ENCODE peak calls at places on chromosomes 4 and X, in four cellular contexts. G is aorta, K is anterior cingulate cortex, M is hippocampal formation. I is an unnamed sample.

GRCh38 chr4:133160853-133161252 is 11.8 kb downstream of the PCDH10 start:
- DNase-seq in G (no peak), K (no peak), M (peak; percentile 21), I (no peak)

GRCh38 chr4:40992472-40993298 is 221.7 kb downstream of the APBB2 start:
- DNase-seq in G (no peak), K (no peak), M (peak; percentile 49), I (no peak)

GRCh38 chr4:181204109-181204508 is 1039.1 kb upstream of the TENM3 start:
- DNase-seq in G (no peak), K (no peak), M (no peak), I (no peak)

GRCh38 chrX:13875572-13875971 is 58.7 kb upstream of the GPM6B start:
- DNase-seq in G (no peak), K (no peak), M (no peak), I (no peak)

GRCh38 chrX:103253608-103254007 is 1.3 kb downstream of the TCEAL8 start:
- DNase-seq in G (no peak), K (no peak), M (no peak), I (no peak)

GRCh38 chrX:47241201-47242011 is 8.6 kb downstream of the USP11 start:
- DNase-seq in G (no peak), K (no peak), M (no peak), I (peak; percentile 59)

GRCh38 chrX:130401415-130402210 is at the start of gene RBMX2:
- DNase-seq in G (peak; percentile 83), K (peak; percentile 31), M (peak; percentile 59), I (peak; percentile 85)

GRCh38 chr4:83054928-83055327 is 19.9 kb downstream of the COPS4 start:
- DNase-seq in G (no peak), K (no peak), M (no peak), I (no peak)

GRCh38 chrX:104697264-104697663 is 131.3 kb downstream of the IL1RAPL2 start:
- DNase-seq in G (no peak), K (no peak), M (no peak), I (no peak)

GRCh38 chr4:3690576-3691152 is 75.5 kb upstream of the ADRA2C start:
- DNase-seq in G (peak; percentile 31), K (no peak), M (no peak), I (no peak)

GRCh38 chr4:65671402-65671801 is 1.1 kb upstream of the EPHA5 start:
- DNase-seq in G (no peak), K (no peak), M (no peak), I (no peak)